ENCODE peak calls at places on chromosomes 7 and 10, in four cellular contexts. One of them, this sample, is unnamed.

GRCh38 chr7:19442016-19442785 is 266.6 kb downstream of the POLR1F start:
- DNase-seq in NCI-H1105: no peak
- DNase-seq in tibial artery: no peak
- DNase-seq in aorta: no peak
- DNase-seq in this sample: no peak

GRCh38 chr10:117413928-117414618 is 38.8 kb upstream of the PDZD8 start:
- DNase-seq in tibial artery: no peak
- DNase-seq in NCI-H1105: no peak
- DNase-seq in aorta: no peak
- DNase-seq in this sample: no peak

GRCh38 chr10:103153765-103154197 is 39.3 kb downstream of the NT5C2 start:
- DNase-seq in aorta: no peak
- DNase-seq in tibial artery: no peak
- DNase-seq in NCI-H1105: no peak
- DNase-seq in this sample: no peak

GRCh38 chr10:104077282-104078151 is 8.2 kb downstream of the COL17A1 start:
- DNase-seq in tibial artery: no peak
- DNase-seq in NCI-H1105: peak; percentile 16
- DNase-seq in aorta: no peak
- DNase-seq in this sample: no peak

GRCh38 chr7:140213684-140214074 is 36.9 kb upstream of the KDM7A start:
- DNase-seq in NCI-H1105: no peak
- DNase-seq in aorta: no peak
- DNase-seq in tibial artery: no peak
- DNase-seq in this sample: no peak

GRCh38 chr10:12726971-12727831 is 274.3 kb downstream of the CCDC3 start:
- DNase-seq in aorta: no peak
- DNase-seq in NCI-H1105: no peak
- DNase-seq in tibial artery: no peak
- DNase-seq in this sample: no peak

GRCh38 chr10:607545-608196 is 81.8 kb downstream of the DIP2C start:
- DNase-seq in tibial artery: peak; percentile 23
- DNase-seq in aorta: peak; percentile 37
- DNase-seq in NCI-H1105: no peak
- DNase-seq in this sample: no peak

GRCh38 chr10:3853547-3853989 is 68.6 kb upstream of the KLF6 start:
- DNase-seq in aorta: no peak
- DNase-seq in NCI-H1105: no peak
- DNase-seq in tibial artery: no peak
- DNase-seq in this sample: no peak

GRCh38 chr7:38318803-38319416 is 45.5 kb upstream of the TARP start:
- DNase-seq in tibial artery: no peak
- DNase-seq in aorta: no peak
- DNase-seq in NCI-H1105: peak; percentile 61
- DNase-seq in this sample: peak; percentile 51

GRCh38 chr7:83819911-83820310 is 171.0 kb upstream of the SEMA3E start:
- DNase-seq in tibial artery: no peak
- DNase-seq in aorta: no peak
- DNase-seq in NCI-H1105: no peak
- DNase-seq in this sample: no peak

GRCh38 chr10:22712959-22713852 is 1.2 kb downstream of the PIP4K2A start:
- DNase-seq in tibial artery: no peak
- DNase-seq in NCI-H1105: no peak
- DNase-seq in aorta: peak; percentile 79
- DNase-seq in this sample: peak; percentile 50

GRCh38 chr7:21572914-21573313 is 30.1 kb downstream of the DNAH11 start:
- DNase-seq in aorta: no peak
- DNase-seq in NCI-H1105: no peak
- DNase-seq in tibial artery: no peak
- DNase-seq in this sample: no peak

GRCh38 chr10:126208736-126209317 is 179.4 kb downstream of the ADAM12 start:
- DNase-seq in tibial artery: no peak
- DNase-seq in NCI-H1105: no peak
- DNase-seq in aorta: no peak
- DNase-seq in this sample: no peak

GRCh38 chr7:135248546-135248945 is 14.9 kb downstream of the STRA8 start:
- DNase-seq in tibial artery: no peak
- DNase-seq in aorta: no peak
- DNase-seq in NCI-H1105: no peak
- DNase-seq in this sample: no peak

GRCh38 chr7:13920053-13920697 is 69.3 kb downstream of the ETV1 start:
- DNase-seq in tibial artery: no peak
- DNase-seq in NCI-H1105: peak; percentile 94
- DNase-seq in aorta: no peak
- DNase-seq in this sample: no peak

GRCh38 chr7:64098-64521 is 128.3 kb upstream of the FAM20C start:
- DNase-seq in NCI-H1105: peak; percentile 2
- DNase-seq in aorta: peak; percentile 82
- DNase-seq in tibial artery: peak; percentile 81
- DNase-seq in this sample: no peak

GRCh38 chr7:150390206-150390605 is 11.1 kb downstream of the ZNF775 start:
- DNase-seq in tibial artery: no peak
- DNase-seq in NCI-H1105: no peak
- DNase-seq in aorta: no peak
- DNase-seq in this sample: no peak

GRCh38 chr10:9579110-9579705 is 1438.5 kb upstream of the CELF2 start:
- DNase-seq in NCI-H1105: no peak
- DNase-seq in aorta: no peak
- DNase-seq in tibial artery: no peak
- DNase-seq in this sample: no peak

GRCh38 chr7:126501617-126502016 is 751.1 kb downstream of the GRM8 start:
- DNase-seq in aorta: no peak
- DNase-seq in tibial artery: no peak
- DNase-seq in NCI-H1105: peak; percentile 64
- DNase-seq in this sample: no peak

GRCh38 chr7:103141753-103142404 is 7.0 kb downstream of the NAPEPLD start:
- DNase-seq in aorta: no peak
- DNase-seq in tibial artery: no peak
- DNase-seq in NCI-H1105: no peak
- DNase-seq in this sample: no peak

GRCh38 chr7:152081088-152081487 is 55.6 kb downstream of the GALNT11 start:
- DNase-seq in tibial artery: no peak
- DNase-seq in NCI-H1105: no peak
- DNase-seq in aorta: no peak
- DNase-seq in this sample: no peak

GRCh38 chr7:102169651-102170416 is 116.8 kb upstream of the SH2B2 start:
- DNase-seq in tibial artery: no peak
- DNase-seq in aorta: no peak
- DNase-seq in NCI-H1105: no peak
- DNase-seq in this sample: no peak

GRCh38 chr7:28573751-28574295 is 161.5 kb downstream of the CREB5 start:
- DNase-seq in aorta: no peak
- DNase-seq in NCI-H1105: peak; percentile 68
- DNase-seq in tibial artery: no peak
- DNase-seq in this sample: no peak

GRCh38 chr10:83253272-83253671 is 886.0 kb upstream of the GHITM start:
- DNase-seq in NCI-H1105: no peak
- DNase-seq in tibial artery: no peak
- DNase-seq in aorta: no peak
- DNase-seq in this sample: no peak

GRCh38 chr7:78985509-78985908 is 468.0 kb downstream of the MAGI2 start:
- DNase-seq in tibial artery: no peak
- DNase-seq in aorta: no peak
- DNase-seq in NCI-H1105: no peak
- DNase-seq in this sample: no peak

GRCh38 chr7:49791089-49791741 is 17.8 kb downstream of the VWC2 start:
- DNase-seq in NCI-H1105: no peak
- DNase-seq in aorta: no peak
- DNase-seq in tibial artery: no peak
- DNase-seq in this sample: no peak

GRCh38 chr10:6579193-6579903 is 728 bp downstream of the PRKCQ start:
- DNase-seq in aorta: no peak
- DNase-seq in NCI-H1105: no peak
- DNase-seq in tibial artery: no peak
- DNase-seq in this sample: no peak

GRCh38 chr7:94338921-94339371 is 55.7 kb upstream of the COL1A2 start:
- DNase-seq in NCI-H1105: no peak
- DNase-seq in tibial artery: no peak
- DNase-seq in aorta: no peak
- DNase-seq in this sample: no peak

GRCh38 chr7:129188892-129189660 is 643 bp downstream of the SMO start:
- DNase-seq in NCI-H1105: no peak
- DNase-seq in aorta: peak; percentile 82
- DNase-seq in tibial artery: no peak
- DNase-seq in this sample: no peak

GRCh38 chr7:17362439-17363095 is 64.1 kb downstream of the AHR start:
- DNase-seq in tibial artery: no peak
- DNase-seq in aorta: no peak
- DNase-seq in NCI-H1105: no peak
- DNase-seq in this sample: no peak

GRCh38 chr7:26859720-26860119 is 4.7 kb downstream of the SKAP2 start:
- DNase-seq in NCI-H1105: no peak
- DNase-seq in aorta: no peak
- DNase-seq in tibial artery: no peak
- DNase-seq in this sample: no peak

GRCh38 chr7:74658171-74659004 is 870 bp downstream of the GTF2I start:
- DNase-seq in tibial artery: peak; percentile 95
- DNase-seq in NCI-H1105: peak; percentile 91
- DNase-seq in aorta: peak; percentile 96
- DNase-seq in this sample: peak; percentile 87

GRCh38 chr7:115728518-115728917 is 302.0 kb downstream of the TFEC start:
- DNase-seq in NCI-H1105: no peak
- DNase-seq in tibial artery: no peak
- DNase-seq in aorta: no peak
- DNase-seq in this sample: no peak

GRCh38 chr7:46776790-46777189 is 805.1 kb downstream of the TNS3 start:
- DNase-seq in NCI-H1105: no peak
- DNase-seq in aorta: no peak
- DNase-seq in tibial artery: no peak
- DNase-seq in this sample: no peak

GRCh38 chr7:158303121-158303520 is 284.5 kb downstream of the PTPRN2 start:
- DNase-seq in NCI-H1105: no peak
- DNase-seq in aorta: no peak
- DNase-seq in tibial artery: no peak
- DNase-seq in this sample: no peak

GRCh38 chr10:129203819-129204218 is 263.2 kb upstream of the MGMT start:
- DNase-seq in NCI-H1105: no peak
- DNase-seq in tibial artery: no peak
- DNase-seq in aorta: no peak
- DNase-seq in this sample: no peak